ENCODE peak calls at places on chromosome X, in seven cellular contexts. C, W, L, F, T, B and A are unnamed samples.

GRCh38 chrX:2548731-2549423 is 48.1 kb upstream of the DHRSX start:
- DNase-seq in C (peak), W (no peak), L (no peak), F (no peak), T (no peak), B (no peak), A (no peak)

GRCh38 chrX:106811131-106811910 is 8.8 kb downstream of the TBC1D8B start:
- DNase-seq in C (no peak), W (no peak), L (no peak), F (no peak), T (no peak), B (no peak), A (no peak)

GRCh38 chrX:102651242-102651967 is at the start of gene GPRASP1:
- DNase-seq in C (peak), W (peak), L (no peak), F (peak), T (peak), B (no peak), A (peak)

GRCh38 chrX:53320543-53321215 is 39.3 kb upstream of the IQSEC2 start:
- DNase-seq in C (peak), W (no peak), L (no peak), F (no peak), T (no peak), B (no peak), A (no peak)

GRCh38 chrX:124194903-124195302 is 137.6 kb upstream of the TEX13D start:
- DNase-seq in C (no peak), W (no peak), L (no peak), F (no peak), T (no peak), B (no peak), A (no peak)

GRCh38 chrX:37425370-37425769 is 76.2 kb downstream of the PRRG1 start:
- DNase-seq in C (no peak), W (no peak), L (no peak), F (peak), T (no peak), B (no peak), A (no peak)

GRCh38 chrX:115337735-115338134 is 48.2 kb downstream of the LUZP4 start:
- DNase-seq in C (no peak), W (no peak), L (no peak), F (peak), T (no peak), B (no peak), A (no peak)

GRCh38 chrX:53435997-53436396 is 1.8 kb upstream of the HSD17B10 start:
- DNase-seq in C (peak), W (no peak), L (no peak), F (peak), T (peak), B (no peak), A (no peak)

GRCh38 chrX:46572295-46572936 is 1.1 kb upstream of the CHST7 start:
- DNase-seq in C (no peak), W (no peak), L (no peak), F (no peak), T (no peak), B (no peak), A (no peak)

GRCh38 chrX:146907391-146908240 is 93.1 kb upstream of the CXorf51A start:
- DNase-seq in C (no peak), W (no peak), L (no peak), F (no peak), T (no peak), B (no peak), A (no peak)

GRCh38 chrX:20124964-20125363 is 8.3 kb upstream of the MAP7D2 start:
- DNase-seq in C (no peak), W (no peak), L (no peak), F (no peak), T (no peak), B (no peak), A (no peak)